ENCODE peak calls at places on chromosomes 12 and 14, in ten cellular contexts. T, B, V, Y, C, S, K, U, H and A are unnamed samples.

GRCh38 chr14:32020882-32021281 is 56.2 kb upstream of the ARHGAP5 start:
- DNase-seq in Y (no peak), C (no peak), S (no peak), H (no peak), V (no peak), B (no peak), U (no peak), T (no peak), K (no peak), A (no peak)

GRCh38 chr14:57382283-57382682 is 8.1 kb upstream of the NAA30 start:
- DNase-seq in U (no peak), H (peak), C (no peak), V (no peak), Y (peak), S (no peak), B (peak), K (no peak), T (no peak), A (no peak)

GRCh38 chr14:33061667-33062325 is 123.1 kb downstream of the NPAS3 start:
- DNase-seq in U (no peak), H (no peak), V (peak), B (no peak), Y (no peak), S (no peak), T (no peak), C (no peak), K (no peak), A (no peak)

GRCh38 chr12:51326762-51327439 is 2.9 kb upstream of the BIN2 start:
- DNase-seq in Y (peak), H (peak), S (no peak), T (no peak), B (peak), V (peak), U (no peak), K (no peak), C (no peak), A (peak)

GRCh38 chr12:117111386-117112267 is 12.4 kb upstream of the TESC start:
- DNase-seq in H (no peak), Y (no peak), B (no peak), T (no peak), K (peak), U (no peak), V (no peak), S (no peak), C (no peak), A (no peak)

GRCh38 chr12:1914116-1914911 is 4.1 kb downstream of the CACNA2D4 start:
- DNase-seq in T (no peak), Y (no peak), C (no peak), U (no peak), K (no peak), H (no peak), S (no peak), B (no peak), V (no peak), A (no peak)

GRCh38 chr12:55227643-55228042 is 6.8 kb downstream of the OR10A7 start:
- DNase-seq in C (no peak), H (no peak), S (no peak), Y (no peak), V (no peak), T (no peak), K (no peak), B (no peak), U (no peak), A (no peak)

GRCh38 chr14:100375273-100375962 is 52.3 kb downstream of the SLC25A47 start:
- DNase-seq in B (peak), H (peak), S (peak), T (no peak), U (peak), K (peak), C (no peak), V (peak), Y (peak), A (no peak)

GRCh38 chr14:64707661-64708060 is 3.4 kb downstream of the PLEKHG3 start:
- DNase-seq in K (no peak), V (no peak), S (peak), T (no peak), B (peak), U (no peak), C (peak), H (no peak), Y (peak), A (no peak)

GRCh38 chr12:106672308-106673085 is 89.7 kb downstream of the RFX4 start:
- DNase-seq in V (no peak), S (peak), Y (no peak), H (no peak), C (no peak), T (peak), U (no peak), K (no peak), B (no peak), A (no peak)

GRCh38 chr12:82350161-82350560 is 8.0 kb downstream of the CCDC59 start:
- DNase-seq in H (no peak), Y (no peak), V (no peak), K (no peak), C (no peak), S (no peak), U (no peak), T (no peak), B (no peak), A (no peak)

GRCh38 chr12:118206107-118206412 is 70.1 kb downstream of the PEBP1 start:
- DNase-seq in V (no peak), U (no peak), H (no peak), K (no peak), S (no peak), C (no peak), B (no peak), Y (no peak), T (no peak), A (no peak)

GRCh38 chr14:67358914-67359313 is 690 bp downstream of the ATP6V1D start:
- DNase-seq in H (no peak), T (no peak), C (no peak), Y (no peak), B (no peak), U (no peak), S (no peak), V (no peak), K (no peak), A (no peak)

GRCh38 chr14:76673261-76673660 is 88.0 kb upstream of the VASH1 start:
- DNase-seq in T (no peak), U (no peak), S (no peak), B (no peak), Y (no peak), V (no peak), C (no peak), H (no peak), K (no peak), A (no peak)

GRCh38 chr12:131806654-131807053 is 21.5 kb upstream of the MMP17 start:
- DNase-seq in V (no peak), S (no peak), H (no peak), B (no peak), U (no peak), C (no peak), T (no peak), Y (no peak), K (no peak), A (no peak)